ENCODE peak calls at places on chromosomes 4 and X, in ten cellular contexts. Z is activated T-cell treated with anti-CD3 and anti-CD28 coated beads, Interleukin-2, amount 50 U/mL, for 4 hours; D is fibroblast of mammary gland; U is GM20000; F is dermis microvascular lymphatic vessel endothelial cell; V is Ammon's horn; Y is kidney; M is DMS153; E is NCI-H526 treated with DMSO at 0.1 percent for 48 hours; J is AG09309. G is an unnamed sample.

GRCh38 chr4:128468485-128468989 is 180.9 kb upstream of the PGRMC2 start:
- DNase-seq in J (peak; percentile 93), M (peak; percentile 5), U (no peak), V (peak; percentile 56), E (no peak), Y (no peak), D (peak; percentile 100), F (peak; percentile 84), Z (no peak), G (peak; percentile 94)

GRCh38 chr4:88029556-88029955 is 22.1 kb downstream of the PKD2 start:
- DNase-seq in J (no peak), F (no peak), E (no peak), U (no peak), D (peak; percentile 22), Y (no peak), Z (no peak), M (no peak), V (no peak), G (peak; percentile 45)

GRCh38 chr4:61373901-61374611 is 173.9 kb downstream of the ADGRL3 start:
- DNase-seq in Y (no peak), M (no peak), V (no peak), Z (no peak), E (no peak), F (no peak), J (no peak), D (peak; percentile 31), U (no peak), G (no peak)

GRCh38 chr4:77176606-77177005 is 19.6 kb downstream of the CCNG2 start:
- DNase-seq in F (no peak), Y (no peak), E (no peak), V (no peak), U (no peak), J (no peak), M (no peak), Z (no peak), D (no peak), G (no peak)

GRCh38 chr4:68732653-68733466 is 62.4 kb upstream of the UGT2B15 start:
- DNase-seq in M (no peak), Y (no peak), J (no peak), F (no peak), Z (no peak), E (no peak), D (no peak), U (no peak), V (no peak), G (no peak)

GRCh38 chr4:20395160-20395773 is 143.6 kb downstream of the SLIT2 start:
- DNase-seq in M (peak; percentile 33), J (no peak), E (peak; percentile 51), Z (no peak), V (peak; percentile 50), D (peak; percentile 44), F (peak; percentile 17), Y (no peak), U (peak; percentile 5), G (peak; percentile 40)

GRCh38 chr4:139184129-139184528 is 7.1 kb upstream of the ELF2 start:
- DNase-seq in D (peak; percentile 70), E (no peak), U (peak; percentile 34), Y (no peak), F (no peak), M (no peak), V (peak; percentile 23), J (no peak), Z (no peak), G (peak; percentile 21)

GRCh38 chr4:183971938-183972490 is 66.9 kb downstream of the STOX2 start:
- DNase-seq in F (peak; percentile 9), M (no peak), Y (no peak), U (no peak), E (no peak), V (peak; percentile 62), D (no peak), Z (no peak), J (no peak), G (no peak)

GRCh38 chr4:98181815-98182214 is 38.5 kb upstream of the STPG2 start:
- DNase-seq in M (no peak), Y (no peak), U (no peak), D (peak; percentile 18), V (no peak), J (no peak), E (no peak), Z (no peak), F (peak; percentile 1), G (no peak)

GRCh38 chr4:169968999-169969398 is 57.2 kb downstream of the MFAP3L start:
- DNase-seq in J (peak; percentile 7), M (no peak), V (no peak), U (no peak), E (no peak), Z (no peak), Y (no peak), F (no peak), D (peak; percentile 57), G (no peak)

GRCh38 chr4:14879643-14880042 is 122.6 kb upstream of the CPEB2 start:
- DNase-seq in E (no peak), M (peak; percentile 78), D (no peak), F (no peak), U (no peak), J (no peak), V (no peak), Y (no peak), Z (no peak), G (no peak)

GRCh38 chrX:154409222-154409871 is at the start of gene DNASE1L1:
- DNase-seq in J (peak; percentile 32), Y (peak; percentile 95), U (peak; percentile 78), V (peak; percentile 48), E (no peak), D (peak; percentile 87), F (peak; percentile 70), M (no peak), Z (no peak), G (peak; percentile 88)

GRCh38 chr4:158769175-158769831 is 477 bp downstream of the FNIP2 start:
- DNase-seq in J (no peak), F (no peak), D (peak; percentile 27), Z (peak; percentile 15), M (no peak), Y (peak; percentile 85), V (peak; percentile 33), E (peak; percentile 18), U (peak; percentile 47), G (peak; percentile 20)

GRCh38 chrX:1480082-1480785 is 27.5 kb upstream of the ASMTL start:
- DNase-seq in Z (no peak), J (no peak), U (no peak), F (peak; percentile 51), V (no peak), Y (no peak), E (no peak), D (no peak), M (no peak), G (peak; percentile 54)

GRCh38 chrX:111352424-111352823 is 59.6 kb downstream of the DCX start:
- DNase-seq in J (no peak), F (no peak), V (peak; percentile 21), U (no peak), Y (no peak), D (peak; percentile 94), E (no peak), Z (no peak), M (peak; percentile 72), G (peak; percentile 62)

GRCh38 chrX:41667631-41668030 is 21.1 kb upstream of the GPR34 start:
- DNase-seq in U (no peak), Y (no peak), Z (no peak), J (no peak), V (no peak), F (no peak), M (no peak), D (no peak), E (no peak), G (no peak)

GRCh38 chr4:164384416-164384815 is 369.5 kb upstream of the SMIM31 start:
- DNase-seq in U (no peak), V (peak; percentile 16), F (no peak), D (no peak), J (no peak), E (no peak), M (no peak), Z (no peak), Y (no peak), G (no peak)

GRCh38 chrX:78796916-78797315 is 49.4 kb downstream of the LPAR4 start:
- DNase-seq in E (no peak), Y (no peak), V (no peak), U (no peak), M (no peak), Z (no peak), F (no peak), D (no peak), J (no peak), G (no peak)

GRCh38 chr4:78244691-78245485 is 187.8 kb downstream of the FRAS1 start:
- DNase-seq in D (peak; percentile 12), U (no peak), F (no peak), Z (no peak), V (no peak), M (no peak), Y (no peak), E (no peak), J (no peak), G (no peak)